ENCODE peak calls at places on chromosome 21, in eight cellular contexts. D is CD4-positive, alpha-beta T cell; W is T-helper 17 cell; I is activated CD4-positive, alpha-beta T cell treated with anti-CD3 and anti-CD28 coated beads for 36 hours; B is naive thymus-derived CD8-positive, alpha-beta T cell; X is HepG2; V is heart right ventricle; M is PC-3. N is an unnamed sample.

GRCh38 chr21:36482673-36483072 is 2.8 kb upstream of the CLDN14 start:
- ATAC-seq in B (no peak), D (no peak), M (no peak), I (no peak), X (no peak), V (no peak), W (no peak), N (no peak)

GRCh38 chr21:35343046-35343816 is 294.1 kb upstream of the RUNX1 start:
- ATAC-seq in M (peak; percentile 43), W (peak; percentile 60), I (peak; percentile 83), D (no peak), B (no peak), X (no peak), V (no peak), N (peak; percentile 74)

GRCh38 chr21:31252091-31252490 is 92.0 kb downstream of the TIAM1 start:
- ATAC-seq in B (no peak), I (no peak), D (no peak), V (no peak), M (no peak), W (no peak), X (no peak), N (no peak)

GRCh38 chr21:43971201-43971991 is 40.7 kb upstream of the TRAPPC10 start:
- ATAC-seq in V (peak; percentile 22), D (no peak), B (no peak), M (no peak), X (no peak), W (no peak), I (no peak), N (no peak)

GRCh38 chr21:32710069-32710784 is 17.6 kb downstream of the SYNJ1 start:
- ATAC-seq in I (no peak), M (no peak), V (no peak), W (no peak), X (no peak), B (no peak), D (no peak), N (no peak)

GRCh38 chr21:29625990-29626389 is 313.8 kb downstream of the GRIK1 start:
- ATAC-seq in V (no peak), D (no peak), M (no peak), I (no peak), X (no peak), W (no peak), B (no peak), N (no peak)

GRCh38 chr21:27085387-27085786 is 118.5 kb upstream of the ADAMTS5 start:
- ATAC-seq in V (no peak), B (no peak), I (no peak), W (no peak), M (no peak), D (no peak), X (no peak), N (no peak)

GRCh38 chr21:31524140-31524539 is 135.4 kb upstream of the SOD1 start:
- ATAC-seq in B (no peak), D (no peak), X (no peak), W (no peak), M (no peak), I (no peak), V (no peak), N (no peak)

GRCh38 chr21:14382486-14382834 is 486 bp downstream of the HSPA13 start:
- ATAC-seq in B (peak; percentile 5), W (peak; percentile 0), D (peak; percentile 0), X (no peak), V (no peak), I (no peak), M (peak; percentile 4), N (no peak)

GRCh38 chr21:45403825-45404725 is 890 bp upstream of the COL18A1 start:
- ATAC-seq in I (peak; percentile 3), X (peak; percentile 36), W (no peak), B (peak; percentile 29), M (no peak), V (peak; percentile 58), D (no peak), N (no peak)

GRCh38 chr21:42279341-42279871 is 35.8 kb downstream of the TFF3 start:
- ATAC-seq in B (no peak), M (no peak), I (no peak), W (no peak), X (no peak), V (no peak), D (peak; percentile 6), N (no peak)